ENCODE peak calls at places on chromosomes 3 and 15, in nine cellular contexts. K is A549, X is esophagus muscularis mucosa, R is ovary, B is transverse colon, Q is IMR-90, I is K562, Z is tibial nerve, V is esophagus squamous epithelium. G is an unnamed sample. For H3K4me1, the result is how much of the 10 kb centered on the place peaks cover.

GRCh38 chr3:48546203-48546829 is 10.3 kb downstream of the PFKFB4 start:
- DNase-seq in V (no peak), Z (no peak), Q (no peak), B (no peak), K (no peak), I (no peak), X (no peak), R (no peak), G (no peak)

GRCh38 chr3:11634081-11634635 is 9.6 kb downstream of the VGLL4 start:
- DNase-seq in X (no peak), R (no peak), Z (no peak), V (no peak), I (no peak), K (no peak), Q (no peak), B (no peak), G (no peak)

GRCh38 chr3:170701696-170702678 is 116.1 kb upstream of the SLC7A14 start:
- DNase-seq in V (no peak), Z (no peak), I (no peak), B (no peak), X (no peak), K (no peak), R (no peak), Q (no peak), G (no peak)

GRCh38 chr3:190000187-190000860 is 120.4 kb downstream of the P3H2 start:
- DNase-seq in I (no peak), V (no peak), Q (no peak), B (no peak), X (no peak), Z (no peak), R (no peak), K (peak), G (no peak)

GRCh38 chr3:37520802-37521350 is 340.8 kb upstream of the CTDSPL start:
- DNase-seq in V (no peak), Z (no peak), B (no peak), K (no peak), R (no peak), I (no peak), Q (no peak), X (no peak), G (no peak)

GRCh38 chr15:35058534-35059054 is 26.5 kb downstream of the NANOGP8 start:
- DNase-seq in I (no peak), X (no peak), V (no peak), B (no peak), K (no peak), R (no peak), Q (no peak), Z (no peak), G (no peak)

GRCh38 chr15:75966073-75966472 is 46.2 kb downstream of the NRG4 start:
- DNase-seq in V (no peak), Z (no peak), I (no peak), X (no peak), R (no peak), K (peak), Q (peak), B (no peak), G (no peak)

GRCh38 chr3:12993623-12994356 is 79.4 kb downstream of the IQSEC1 start:
- DNase-seq in B (peak), K (peak), R (peak), Q (no peak), Z (no peak), I (peak), V (no peak), X (no peak), G (no peak)

GRCh38 chr15:30859091-30859874 is 44.4 kb upstream of the FAN1 start:
- DNase-seq in V (no peak), Z (no peak), R (no peak), X (no peak), B (no peak), Q (peak), K (peak), I (peak), G (no peak)

GRCh38 chr15:30030350-30030749 is 52.4 kb upstream of the GOLGA8J start:
- DNase-seq in I (no peak), Z (no peak), B (no peak), R (no peak), Q (no peak), V (no peak), X (no peak), K (peak), G (no peak)

GRCh38 chr15:101384276-101384675 is 89.2 kb upstream of the SNRPA1 start:
- DNase-seq in K (no peak), R (no peak), Q (no peak), B (no peak), V (no peak), Z (no peak), X (no peak), I (no peak), G (no peak)

GRCh38 chr3:129623447-129624118 is 17.1 kb upstream of the PLXND1 start:
- DNase-seq in I (no peak), Q (no peak), V (no peak), R (peak), K (peak), X (no peak), Z (no peak), B (peak), G (peak)

GRCh38 chr3:186510374-186511079 is 33.7 kb downstream of the CRYGS start:
- DNase-seq in X (no peak), Z (no peak), V (no peak), Q (no peak), R (no peak), K (no peak), B (no peak), I (no peak), G (no peak)

GRCh38 chr3:112470791-112471190 is 28.5 kb downstream of the BTLA start:
- DNase-seq in K (no peak), B (no peak), R (no peak), Z (no peak), V (no peak), X (no peak), I (no peak), Q (peak), G (no peak)

GRCh38 chr15:60713096-60714084 is 234.4 kb upstream of the ICE2 start:
- DNase-seq in Z (no peak), B (no peak), I (no peak), R (no peak), K (no peak), Q (peak), X (no peak), V (no peak), G (no peak)

GRCh38 chr15:81877533-81878227 is 168.1 kb downstream of the MEX3B start:
- DNase-seq in K (no peak), R (no peak), I (no peak), V (no peak), Z (no peak), X (no peak), B (no peak), Q (no peak), G (no peak)

GRCh38 chr3:43346990-43347749 is 60.8 kb downstream of the SNRK start:
- DNase-seq in I (no peak), V (no peak), B (peak), K (no peak), Q (peak), X (no peak), Z (no peak), R (no peak), G (no peak)

GRCh38 chr3:127796751-127797150 is 25.6 kb downstream of the MGLL start:
- DNase-seq in K (no peak), Q (no peak), V (no peak), X (no peak), R (no peak), B (no peak), I (no peak), Z (no peak), G (no peak)

GRCh38 chr3:24088782-24089181 is 143.7 kb downstream of the NR1D2 start:
- DNase-seq in I (peak), X (no peak), K (peak), Z (no peak), Q (peak), B (no peak), R (no peak), V (no peak), G (no peak)

GRCh38 chr15:36495464-36495863 is 84.0 kb upstream of the CDIN1 start:
- DNase-seq in I (no peak), V (no peak), R (no peak), K (no peak), B (no peak), Z (no peak), Q (no peak), X (no peak), G (no peak)

GRCh38 chr3:126433496-126434263 is 39.0 kb downstream of the CFAP100 start:
- DNase-seq in I (no peak), R (no peak), B (no peak), V (no peak), K (no peak), Z (no peak), X (no peak), Q (no peak), G (peak)

GRCh38 chr3:193791041-193792032 is 198.3 kb downstream of the OPA1 start:
- DNase-seq in X (no peak), K (no peak), V (no peak), Q (no peak), I (no peak), R (no peak), B (no peak), Z (no peak), G (no peak)

GRCh38 chr3:182637350-182638197 is 155.7 kb upstream of the ATP11B start:
- DNase-seq in B (peak), R (no peak), X (no peak), Z (no peak), K (no peak), Q (no peak), I (no peak), V (no peak), G (no peak)

GRCh38 chr15:98177950-98178848 is 217.7 kb downstream of the ARRDC4 start:
- DNase-seq in Z (no peak), B (peak), Q (peak), V (no peak), K (peak), I (peak), X (no peak), R (no peak), G (peak)

GRCh38 chr15:97081666-97082226 is 751.2 kb downstream of the NR2F2 start:
- DNase-seq in B (no peak), V (no peak), K (no peak), I (no peak), R (no peak), Z (no peak), X (no peak), Q (no peak), G (no peak)

GRCh38 chr3:36434682-36435426 is 54.5 kb downstream of the STAC start:
- DNase-seq in Z (no peak), K (no peak), V (no peak), Q (no peak), I (no peak), X (no peak), B (no peak), R (no peak), G (no peak)

GRCh38 chr15:65044724-65045481 is at the start of gene SLC51B:
- DNase-seq in I (no peak), X (no peak), Z (no peak), R (no peak), V (no peak), B (peak), K (peak), Q (no peak), G (no peak)

GRCh38 chr3:49625971-49626640 is 48.0 kb upstream of the APEH start:
- DNase-seq in V (no peak), Z (no peak), R (no peak), K (no peak), B (no peak), I (no peak), Q (peak), X (no peak), G (no peak)

GRCh38 chr3:11578169-11578568 is 65.5 kb downstream of the VGLL4 start:
- DNase-seq in Z (no peak), I (no peak), V (no peak), B (no peak), R (no peak), Q (no peak), X (no peak), K (no peak), G (no peak)

DNA sequence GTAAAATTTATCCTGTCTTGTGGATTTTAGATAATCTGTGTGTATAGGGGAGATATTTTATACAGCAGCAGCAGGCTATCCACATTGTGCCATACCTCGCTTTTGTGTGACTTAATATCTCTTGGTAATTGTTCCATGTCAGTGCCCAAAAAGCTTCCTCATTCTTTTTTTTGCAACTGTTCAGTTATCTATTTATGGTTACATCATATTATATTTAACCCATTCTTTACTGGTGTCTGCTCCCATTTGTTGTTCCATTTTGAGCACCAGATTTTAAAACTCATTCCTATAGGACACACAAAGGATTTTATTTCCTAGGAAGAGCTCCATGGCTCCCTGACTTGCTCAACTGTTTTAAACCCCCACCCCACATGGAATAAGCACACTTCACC is 86.3 kb upstream of the RASGRP1 start:
- DNase-seq in R (no peak), K (no peak), B (no peak), X (no peak), V (no peak), Q (no peak), Z (no peak), I (no peak), G (no peak)
- H3K4me1 ChIP-seq in R (under half), K (under half), B (under half), X (under half), V (half or more), Q (under half), Z (under half), I (under half), G (under half)

GRCh38 chr3:185152433-185153169 is at the start of gene C3orf70:
- DNase-seq in V (no peak), Z (peak), X (no peak), I (peak), B (peak), Q (peak), K (peak), R (peak), G (no peak)
- TF ChIP-seq POLR2A in V (peak), Z (peak), X (no peak), I (no peak), B (peak), Q (no peak), K (no peak), R (peak), G (no peak)

GRCh38 chr15:63604281-63604680 is 7.1 kb downstream of the FBXL22 start:
- DNase-seq in Z (no peak), Q (no peak), X (no peak), K (no peak), B (no peak), I (no peak), R (no peak), V (no peak), G (no peak)
- H3K4me1 ChIP-seq in Z (under half), Q (under half), X (under half), K (under half), B (under half), I (under half), R (under half), V (half or more), G (under half)

GRCh38 chr15:92883643-92884458 is 16.3 kb upstream of the CHD2 start:
- DNase-seq in B (no peak), Q (peak), R (no peak), I (no peak), V (no peak), X (no peak), K (peak), Z (no peak), G (no peak)
- TF ChIP-seq POLR2A in B (no peak), Q (no peak), R (no peak), I (peak), V (no peak), X (no peak), K (no peak), Z (peak), G (no peak)

DNA sequence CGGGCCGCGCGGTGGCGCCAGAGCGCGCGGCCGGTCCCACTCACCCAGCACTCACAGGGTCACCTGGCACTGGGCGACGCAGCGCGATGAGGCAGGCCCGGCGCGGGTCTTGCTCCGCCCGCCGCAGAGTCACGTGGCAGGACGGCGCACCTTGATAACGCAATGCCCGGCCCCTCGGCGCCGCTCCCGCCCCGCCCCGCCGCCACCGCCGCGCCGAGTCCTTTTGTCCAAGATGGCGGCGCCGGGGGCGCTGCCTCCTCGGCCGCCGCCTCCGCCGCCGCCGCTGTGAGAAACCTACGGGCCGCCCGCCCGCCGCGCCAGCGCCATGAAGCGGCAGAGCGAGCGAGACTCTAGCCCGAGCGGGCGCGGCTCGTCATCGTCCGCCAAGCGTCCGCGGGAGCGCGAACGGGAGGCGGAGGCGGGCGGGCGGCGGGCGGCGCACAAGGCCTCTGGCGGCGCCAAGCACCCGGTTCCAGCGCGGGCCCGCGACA is at the start of gene RBM15B:
- DNase-seq in Z (peak), V (peak), B (peak), R (peak), I (peak), Q (peak), X (peak), K (peak), G (peak)
- H3K4me1 ChIP-seq in Z (half or more), V (half or more), B (half or more), R (under half), I (under half), Q (under half), X (half or more), K (under half), G (under half)

GRCh38 chr3:149816986-149817385 is 4.0 kb downstream of the RNF13 start:
- DNase-seq in I (no peak), X (no peak), R (no peak), K (no peak), B (no peak), Q (peak), V (no peak), Z (no peak), G (no peak)
- TF ChIP-seq POLR2A in I (no peak), X (no peak), R (no peak), K (no peak), B (no peak), Q (no peak), V (peak), Z (peak), G (no peak)

DNA sequence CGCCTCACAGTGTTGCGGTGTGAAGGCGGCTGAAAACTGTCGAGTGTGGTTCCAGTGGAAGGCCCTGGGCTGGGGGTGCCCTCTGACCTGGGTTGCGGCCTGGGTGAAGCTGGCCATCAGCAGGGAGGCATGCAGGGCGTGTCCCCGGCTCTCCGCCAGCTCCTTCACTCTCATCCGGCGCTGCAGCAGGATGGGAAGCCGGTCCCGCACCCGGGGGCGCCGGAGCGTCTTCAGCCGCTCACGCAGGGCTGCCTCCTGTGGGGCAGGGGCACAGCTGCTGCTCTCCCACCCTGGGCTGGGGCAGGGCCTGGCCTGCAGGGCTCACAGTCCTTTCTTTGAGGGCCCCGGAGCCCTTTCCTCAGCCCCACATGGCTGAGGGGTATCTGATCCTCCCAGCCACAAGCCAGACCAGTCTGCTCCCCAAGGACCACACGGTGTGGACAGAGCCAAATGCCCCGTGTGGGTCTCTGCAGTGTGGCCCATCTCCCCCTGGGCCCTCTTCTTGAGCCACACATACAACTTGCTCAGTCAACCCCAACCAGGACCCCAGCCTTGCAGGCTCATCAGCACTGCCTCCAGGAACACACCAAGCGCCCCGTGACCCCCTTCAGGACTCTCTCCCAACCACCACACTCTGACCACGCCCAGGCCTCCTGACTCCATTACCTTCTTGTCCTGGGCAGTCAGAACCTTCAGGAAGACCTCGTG is 26.8 kb downstream of the SPTBN5 start:
- DNase-seq in K (no peak), I (no peak), V (no peak), R (no peak), Q (no peak), X (no peak), Z (no peak), B (no peak), G (no peak)
- H3K4me1 ChIP-seq in K (under half), I (under half), V (under half), R (under half), Q (under half), X (under half), Z (under half), B (under half), G (under half)

GRCh38 chr3:52827441-52827840 is 3.0 kb downstream of the ITIH4 start:
- DNase-seq in K (no peak), R (no peak), V (no peak), X (no peak), Z (no peak), I (no peak), B (no peak), Q (peak), G (no peak)

GRCh38 chr3:52830535-52831258 is at the start of gene ITIH4:
- DNase-seq in B (no peak), Z (no peak), X (no peak), I (peak), Q (no peak), R (no peak), V (no peak), K (no peak), G (no peak)

GRCh38 chr3:52829482-52829881 is 990 bp downstream of the ITIH4 start:
- DNase-seq in R (no peak), X (no peak), K (no peak), Z (no peak), I (no peak), B (no peak), V (no peak), Q (no peak), G (no peak)

GRCh38 chr3:52829906-52830463 is 487 bp downstream of the ITIH4 start:
- DNase-seq in Z (no peak), Q (no peak), V (no peak), B (no peak), R (no peak), I (no peak), K (no peak), X (no peak), G (no peak)

DNA sequence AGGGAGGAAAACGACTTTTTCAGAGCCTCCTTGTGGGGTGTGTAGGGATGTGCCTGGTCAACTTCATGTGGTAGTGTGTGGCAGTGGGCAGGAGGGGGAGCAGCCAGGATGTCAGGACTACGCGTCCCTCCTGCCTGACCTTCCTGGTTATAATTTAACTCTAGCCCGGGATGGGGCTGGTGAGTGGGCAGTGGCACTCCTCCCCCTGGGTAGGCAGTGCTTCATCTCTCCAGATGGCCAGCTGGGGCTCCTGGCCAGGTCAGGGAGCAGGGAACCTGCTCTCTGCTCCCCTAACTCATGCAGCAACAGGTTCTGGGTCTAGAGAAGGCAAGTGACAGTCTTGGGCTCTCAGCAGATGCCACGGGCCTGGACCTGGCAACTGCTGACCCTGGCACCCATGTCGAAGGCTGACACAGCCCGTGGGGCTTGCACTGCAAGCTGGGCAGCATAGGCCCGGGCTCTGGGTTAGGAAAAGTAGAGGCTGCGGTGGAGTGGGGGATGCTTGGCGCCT is 2.6 kb downstream of the ITIH4 start:
- DNase-seq in I (no peak), K (peak), R (no peak), V (no peak), X (no peak), Q (no peak), B (no peak), Z (no peak), G (no peak)
- TF ChIP-seq POLR2A in I (no peak), K (no peak), R (no peak), V (no peak), X (no peak), Q (no peak), B (no peak), Z (no peak), G (no peak)